ENCODE peak calls at places on chromosomes 16 and 17, in ten cellular contexts. Y is tibial nerve, I is Peyer's patch, Z is Daoy, O is progenitor cell of endocrine pancreas, P is psoas muscle, J is NCI-H1105, C is dermis microvascular lymphatic vessel endothelial cell, E is gastrocnemius medialis, V is SHP77. D is an unnamed sample.

GRCh38 chr17:50181155-50181554 is 15.3 kb downstream of the SGCA start:
- DNase-seq in Y (no peak), I (no peak), Z (no peak), O (no peak), P (peak), J (no peak), C (no peak), E (no peak), V (no peak), D (no peak)

GRCh38 chr16:89693289-89693731 is 6.8 kb downstream of the CDK10 start:
- DNase-seq in Y (no peak), I (no peak), Z (no peak), O (no peak), P (no peak), J (no peak), C (no peak), E (no peak), V (no peak), D (no peak)

GRCh38 chr17:47941246-47941997 is at the start of gene PNPO:
- DNase-seq in Y (peak), I (peak), Z (peak), O (peak), P (peak), J (peak), C (peak), E (peak), V (peak), D (peak)

GRCh38 chr17:1367351-1367745 is 32.7 kb downstream of the YWHAE start:
- DNase-seq in Y (no peak), I (no peak), Z (peak), O (no peak), P (no peak), J (no peak), C (no peak), E (no peak), V (no peak), D (no peak)

GRCh38 chr16:81582655-81583441 is 138.2 kb downstream of the CMIP start:
- DNase-seq in Y (no peak), I (peak), Z (no peak), O (no peak), P (peak), J (no peak), C (no peak), E (no peak), V (no peak), D (no peak)

GRCh38 chr16:2773188-2773968 is 3.7 kb downstream of the ELOB start:
- DNase-seq in Y (no peak), I (peak), Z (no peak), O (no peak), P (no peak), J (no peak), C (no peak), E (no peak), V (no peak), D (no peak)

GRCh38 chr17:66952031-66952524 is 12.4 kb upstream of the CACNG4 start:
- DNase-seq in Y (no peak), I (peak), Z (peak), O (no peak), P (no peak), J (no peak), C (peak), E (peak), V (no peak), D (no peak)

GRCh38 chr17:82330322-82331239 is 3.0 kb downstream of the SECTM1 start:
- DNase-seq in Y (no peak), I (peak), Z (peak), O (no peak), P (no peak), J (peak), C (peak), E (no peak), V (peak), D (no peak)

GRCh38 chr17:48483471-48484131 is 47.2 kb downstream of the HOXB1 start:
- DNase-seq in Y (no peak), I (no peak), Z (peak), O (no peak), P (peak), J (no peak), C (peak), E (no peak), V (peak), D (peak)

D was measured in activated effector memory CD4-positive, alpha-beta T cell treated with anti-CD3 and anti-CD28 coated beads, Interleukin-2, amount 50 U/mL, for 16 hours.